ENCODE peak calls at places on chromosomes 3 and 15, in seven cellular contexts. Z is B cell; G is IMR-90; H is colonic mucosa; E is cardiac muscle cell; S is CD4-positive, alpha-beta T cell; J is stomach. K is an unnamed sample.

GRCh38 chr3:67290424-67290823 is 292.3 kb downstream of the KBTBD8 start:
- DNase-seq in H (no peak), E (no peak), S (no peak), G (no peak), J (no peak), Z (no peak), K (no peak)

GRCh38 chr3:13420817-13421755 is 964 bp upstream of the NUP210 start:
- DNase-seq in Z (peak; percentile 76), E (no peak), G (no peak), S (peak; percentile 52), J (peak; percentile 30), H (peak; percentile 42), K (no peak)

GRCh38 chr15:98815207-98815606 is 166.9 kb downstream of the IGF1R start:
- DNase-seq in E (no peak), Z (no peak), J (no peak), S (no peak), G (no peak), H (no peak), K (no peak)

GRCh38 chr3:123286308-123287023 is 84.7 kb downstream of the SEC22A start:
- DNase-seq in Z (no peak), S (no peak), G (peak; percentile 68), E (peak; percentile 78), J (no peak), H (peak; percentile 36), K (peak; percentile 72)

GRCh38 chr3:42451116-42451515 is 40.7 kb upstream of the LYZL4 start:
- DNase-seq in S (no peak), E (no peak), H (no peak), G (no peak), Z (no peak), J (no peak), K (no peak)

GRCh38 chr3:138148503-138148902 is 16.3 kb upstream of the A4GNT start:
- DNase-seq in Z (no peak), H (no peak), G (no peak), J (no peak), E (no peak), S (no peak), K (no peak)

GRCh38 chr3:63349583-63350177 is 71.6 kb downstream of the SYNPR start:
- DNase-seq in G (peak; percentile 65), E (peak; percentile 80), H (peak; percentile 71), S (no peak), J (peak; percentile 53), Z (no peak), K (peak; percentile 59)

GRCh38 chr3:27186013-27186412 is 183.2 kb downstream of the NEK10 start:
- DNase-seq in G (no peak), S (no peak), E (no peak), H (no peak), Z (no peak), J (no peak), K (no peak)

GRCh38 chr3:161217496-161217895 is 3.6 kb upstream of the NMD3 start:
- DNase-seq in E (no peak), Z (no peak), J (no peak), S (no peak), H (no peak), G (no peak), K (no peak)

GRCh38 chr3:100556656-100557310 is 52.6 kb upstream of the ADGRG7 start:
- DNase-seq in G (peak; percentile 74), J (no peak), E (no peak), H (no peak), S (no peak), Z (no peak), K (no peak)

GRCh38 chr15:80115021-80115420 is 37.8 kb upstream of the FAH start:
- DNase-seq in J (no peak), E (no peak), G (no peak), Z (no peak), S (no peak), H (no peak), K (no peak)

GRCh38 chr3:27800261-27800660 is 78.1 kb upstream of the EOMES start:
- DNase-seq in J (no peak), S (no peak), Z (no peak), E (no peak), G (peak; percentile 0), H (no peak), K (no peak)

DNA sequence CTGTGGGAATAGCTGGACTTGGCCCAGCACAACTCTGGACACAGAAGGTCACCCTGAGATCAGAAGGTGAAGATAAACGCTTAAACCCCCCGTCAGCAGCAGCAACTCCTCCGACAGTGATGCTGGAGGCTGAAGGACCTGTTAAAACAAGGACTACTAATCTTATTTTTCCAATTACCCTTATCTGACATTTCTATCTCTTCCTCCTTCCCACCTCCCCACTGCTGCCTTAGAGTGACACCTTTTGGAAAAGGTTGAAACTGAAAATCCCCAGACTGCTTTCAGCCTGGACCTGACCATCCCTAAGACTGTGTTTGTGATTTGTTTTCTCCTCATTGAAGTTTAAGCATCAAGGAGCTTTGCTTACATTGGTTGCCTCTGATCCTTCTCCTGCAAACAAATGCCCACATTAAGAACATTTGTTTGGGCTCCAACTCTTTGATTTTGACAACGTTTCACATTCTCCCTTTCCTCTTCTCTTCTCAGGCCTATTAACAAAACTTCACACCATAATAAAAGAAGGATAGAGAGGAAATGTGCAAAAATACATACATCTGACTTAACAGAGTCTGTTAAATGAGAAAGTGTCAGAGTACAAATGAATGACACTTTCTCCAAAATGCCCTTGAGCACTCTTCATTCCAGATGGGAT is 410.6 kb upstream of the WNT5A start:
- DNase-seq in J (no peak), H (peak; percentile 19), G (peak; percentile 21), E (peak; percentile 37), Z (no peak), S (no peak), K (peak; percentile 1)
- TF ChIP-seq CTCF in J (no peak), H (peak; percentile 19), G (peak; percentile 58), E (no peak), Z (no peak), S (no peak), K (no peak)

GRCh38 chr3:127745656-127746399 is 73.1 kb downstream of the ABTB1 start:
- DNase-seq in S (no peak), Z (no peak), E (no peak), J (no peak), G (no peak), H (no peak), K (no peak)
- TF ChIP-seq CTCF in S (no peak), Z (no peak), E (no peak), J (no peak), G (no peak), H (no peak), K (no peak)

DNA sequence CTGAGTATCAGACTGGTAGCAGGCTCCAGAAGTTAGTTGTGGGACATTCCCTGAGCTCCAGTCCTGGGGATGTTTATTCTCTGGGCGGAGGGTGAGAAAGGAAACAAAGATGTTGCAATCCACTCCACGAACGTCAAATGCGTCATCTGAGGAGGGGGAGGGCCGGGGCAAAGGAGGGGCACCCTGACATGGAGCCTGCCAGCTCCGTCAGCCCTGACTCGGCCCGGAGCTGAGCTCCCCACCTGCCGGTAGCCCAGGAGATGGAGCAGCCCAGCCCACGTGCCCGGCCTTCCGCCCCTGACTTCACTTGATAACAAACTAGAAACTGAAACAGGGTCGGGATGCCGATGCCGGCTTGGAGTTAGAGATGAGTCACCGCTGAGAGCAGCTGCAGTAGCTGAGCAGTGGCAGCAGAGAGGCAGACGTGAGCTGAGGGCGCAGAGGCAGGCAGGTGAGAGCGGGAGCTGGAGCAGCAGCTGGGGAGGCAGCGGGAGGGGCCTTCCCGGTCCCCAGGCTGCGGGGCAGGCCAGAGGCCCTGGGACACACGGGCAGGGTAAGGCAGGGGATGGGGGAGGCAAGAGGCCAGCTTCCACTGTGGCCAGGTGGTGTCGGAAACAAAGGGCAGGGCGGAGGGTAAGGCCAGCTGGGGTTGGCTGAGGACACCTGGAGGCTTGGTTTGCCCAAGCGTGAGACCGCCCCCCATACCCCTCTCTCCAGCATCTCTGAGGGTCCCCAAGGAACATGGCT is at the start of gene ISG20:
- DNase-seq in Z (peak; percentile 97), S (peak; percentile 93), J (peak; percentile 97), G (peak; percentile 99), E (peak; percentile 64), H (peak; percentile 94), K (peak; percentile 98)
- TF ChIP-seq CTCF in Z (peak; percentile 53), S (peak; percentile 65), J (peak; percentile 62), G (peak; percentile 57), E (peak; percentile 47), H (peak; percentile 18), K (no peak)

GRCh38 chr3:130242850-130243569 is 102.5 kb upstream of the COL6A5 start:
- DNase-seq in G (peak; percentile 10), S (no peak), Z (no peak), J (no peak), H (no peak), E (peak; percentile 36), K (peak; percentile 38)
- TF ChIP-seq CTCF in G (peak; percentile 31), S (no peak), Z (no peak), J (peak; percentile 35), H (no peak), E (peak; percentile 33), K (no peak)

DNA sequence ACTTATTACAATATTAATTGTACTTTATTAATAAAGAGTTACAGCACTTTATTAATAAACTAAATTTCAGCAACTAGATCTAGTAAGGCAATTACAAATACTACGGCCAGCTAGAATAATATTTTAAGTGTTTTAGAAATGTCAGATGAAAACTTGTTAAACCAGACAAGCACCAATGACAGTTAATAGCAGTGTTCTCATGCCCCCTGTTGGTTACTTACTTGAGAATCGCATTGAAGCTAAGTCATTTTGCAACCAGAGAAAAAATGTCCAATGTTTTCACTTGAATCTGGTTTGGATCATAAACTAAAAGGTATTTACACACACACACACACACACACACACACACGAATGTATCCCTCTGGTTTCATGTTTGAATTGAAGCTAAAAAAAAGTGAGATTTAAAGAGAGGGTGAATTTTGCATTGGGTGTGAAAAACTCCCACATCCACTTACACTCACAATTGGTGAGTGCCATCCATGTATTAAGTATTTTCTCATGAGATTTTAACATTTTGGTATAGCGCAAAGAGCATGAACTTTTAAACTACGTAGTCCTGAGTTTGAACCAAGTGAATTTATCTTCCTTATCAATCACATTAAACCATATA is 347.7 kb downstream of the ZBBX start:
- DNase-seq in S (no peak), J (no peak), G (peak; percentile 39), E (peak; percentile 72), H (no peak), Z (no peak), K (peak; percentile 56)
- TF ChIP-seq CTCF in S (no peak), J (peak; percentile 51), G (peak; percentile 52), E (peak; percentile 39), H (no peak), Z (no peak), K (peak; percentile 57)

GRCh38 chr15:44426975-44427755 is at the start of gene CTDSPL2:
- DNase-seq in G (peak; percentile 98), H (peak; percentile 98), J (peak; percentile 98), E (peak; percentile 100), S (peak; percentile 89), Z (peak; percentile 93), K (peak; percentile 94)
- TF ChIP-seq CTCF in G (peak; percentile 48), H (no peak), J (peak; percentile 33), E (peak; percentile 48), S (peak; percentile 24), Z (peak; percentile 34), K (no peak)

DNA sequence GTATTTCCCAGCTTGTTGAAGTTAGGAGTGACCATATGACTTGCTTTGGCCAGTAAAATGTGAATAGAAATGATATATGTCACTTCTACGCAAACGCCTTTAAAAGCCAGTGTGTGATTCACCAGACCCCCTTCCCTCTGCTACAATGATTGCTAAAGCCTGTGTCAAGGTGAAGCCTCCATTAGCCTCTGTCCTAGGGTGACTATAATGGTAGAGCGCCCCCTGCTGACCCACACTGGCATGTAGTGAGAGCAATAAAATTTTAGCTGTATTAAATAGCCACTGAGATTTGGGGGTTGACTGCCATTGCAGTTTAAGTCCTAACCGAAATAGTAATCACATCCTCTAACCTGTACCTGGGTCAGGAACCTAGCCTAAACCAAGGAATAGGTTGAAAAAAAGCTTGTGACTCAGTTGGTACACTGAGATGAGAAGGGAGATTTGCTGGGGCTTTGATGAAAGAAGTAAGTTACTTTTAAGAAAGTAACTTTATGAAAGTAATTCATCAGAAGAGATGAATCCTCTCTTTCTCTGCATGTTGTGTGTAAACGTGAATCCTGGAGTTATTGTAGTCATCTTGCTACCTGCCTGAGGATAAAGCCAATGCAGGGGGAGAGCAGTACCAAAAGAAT is 52.6 kb downstream of the GTF2E1 start:
- DNase-seq in H (peak; percentile 80), E (peak; percentile 90), S (peak; percentile 79), J (peak; percentile 74), G (peak; percentile 82), Z (peak; percentile 73), K (peak; percentile 86)
- TF ChIP-seq CTCF in H (peak; percentile 57), E (peak; percentile 90), S (peak; percentile 79), J (peak; percentile 49), G (peak; percentile 91), Z (peak; percentile 76), K (peak; percentile 76)